ENCODE peak calls at places on chromosomes 16 and 17, in five cellular contexts. One of them, this sample, is unnamed.

GRCh38 chr17:32995416-32995815 is 3.8 kb downstream of the SPACA3 start:
- DNase-seq in HCT116: no peak
- DNase-seq in AG08395: no peak
- DNase-seq in left cardiac atrium: no peak
- DNase-seq in fibroblast of the conjunctiva: no peak
- DNase-seq in this sample: no peak

GRCh38 chr17:40317345-40317873 is 8.4 kb downstream of the RARA start:
- DNase-seq in HCT116: peak; percentile 46
- DNase-seq in AG08395: peak; percentile 64
- DNase-seq in left cardiac atrium: peak; percentile 70
- DNase-seq in fibroblast of the conjunctiva: no peak
- DNase-seq in this sample: no peak

GRCh38 chr17:11996722-11997146 is 541 bp downstream of the ZNF18 start:
- DNase-seq in HCT116: peak; percentile 13
- DNase-seq in AG08395: no peak
- DNase-seq in left cardiac atrium: no peak
- DNase-seq in fibroblast of the conjunctiva: no peak
- DNase-seq in this sample: no peak

GRCh38 chr17:66459811-66460270 is 157.4 kb downstream of the PRKCA start:
- DNase-seq in HCT116: peak; percentile 77
- DNase-seq in AG08395: peak; percentile 93
- DNase-seq in left cardiac atrium: peak; percentile 67
- DNase-seq in fibroblast of the conjunctiva: peak; percentile 99
- DNase-seq in this sample: peak; percentile 63

GRCh38 chr17:45222994-45223540 is 1.4 kb downstream of the FMNL1 start:
- DNase-seq in HCT116: no peak
- DNase-seq in AG08395: no peak
- DNase-seq in left cardiac atrium: no peak
- DNase-seq in fibroblast of the conjunctiva: no peak
- DNase-seq in this sample: peak; percentile 52

GRCh38 chr17:40311575-40311974 is 2.6 kb downstream of the RARA start:
- DNase-seq in HCT116: no peak
- DNase-seq in AG08395: peak; percentile 50
- DNase-seq in left cardiac atrium: peak; percentile 76
- DNase-seq in fibroblast of the conjunctiva: no peak
- DNase-seq in this sample: peak; percentile 81

GRCh38 chr17:7807206-7807605 is 26.8 kb upstream of the KDM6B start:
- DNase-seq in HCT116: no peak
- DNase-seq in AG08395: no peak
- DNase-seq in left cardiac atrium: no peak
- DNase-seq in fibroblast of the conjunctiva: no peak
- DNase-seq in this sample: no peak

GRCh38 chr16:2852731-2853507 is 5.1 kb downstream of the PRSS22 start:
- DNase-seq in HCT116: no peak
- DNase-seq in AG08395: no peak
- DNase-seq in left cardiac atrium: no peak
- DNase-seq in fibroblast of the conjunctiva: no peak
- DNase-seq in this sample: no peak

GRCh38 chr16:86951831-86952598 is 365.2 kb downstream of the C16orf95 start:
- DNase-seq in HCT116: peak; percentile 36
- DNase-seq in AG08395: peak; percentile 89
- DNase-seq in left cardiac atrium: peak; percentile 70
- DNase-seq in fibroblast of the conjunctiva: peak; percentile 97
- DNase-seq in this sample: no peak

GRCh38 chr16:64586756-64587155 is 535.1 kb downstream of the CDH11 start:
- DNase-seq in HCT116: no peak
- DNase-seq in AG08395: no peak
- DNase-seq in left cardiac atrium: no peak
- DNase-seq in fibroblast of the conjunctiva: no peak
- DNase-seq in this sample: no peak

GRCh38 chr17:2805961-2806360 is 9.7 kb downstream of the RAP1GAP2 start:
- DNase-seq in HCT116: no peak
- DNase-seq in AG08395: no peak
- DNase-seq in left cardiac atrium: no peak
- DNase-seq in fibroblast of the conjunctiva: no peak
- DNase-seq in this sample: no peak

GRCh38 chr17:4539025-4539424 is 16.2 kb downstream of the MYBBP1A start:
- DNase-seq in HCT116: no peak
- DNase-seq in AG08395: no peak
- DNase-seq in left cardiac atrium: no peak
- DNase-seq in fibroblast of the conjunctiva: no peak
- DNase-seq in this sample: no peak

GRCh38 chr16:20409398-20410152 is at the start of gene ACSM5:
- DNase-seq in HCT116: no peak
- DNase-seq in AG08395: no peak
- DNase-seq in left cardiac atrium: peak; percentile 60
- DNase-seq in fibroblast of the conjunctiva: no peak
- DNase-seq in this sample: peak; percentile 77

GRCh38 chr17:60747069-60747808 is 69.6 kb downstream of the BCAS3 start:
- DNase-seq in HCT116: no peak
- DNase-seq in AG08395: no peak
- DNase-seq in left cardiac atrium: no peak
- DNase-seq in fibroblast of the conjunctiva: no peak
- DNase-seq in this sample: no peak

GRCh38 chr17:2176484-2177175 is 121.7 kb downstream of the HIC1 start:
- DNase-seq in HCT116: no peak
- DNase-seq in AG08395: no peak
- DNase-seq in left cardiac atrium: no peak
- DNase-seq in fibroblast of the conjunctiva: no peak
- DNase-seq in this sample: no peak

GRCh38 chr16:49921791-49922456 is 66.0 kb upstream of the ZNF423 start:
- DNase-seq in HCT116: peak; percentile 51
- DNase-seq in AG08395: peak; percentile 48
- DNase-seq in left cardiac atrium: peak; percentile 63
- DNase-seq in fibroblast of the conjunctiva: peak; percentile 17
- DNase-seq in this sample: peak; percentile 60

GRCh38 chr17:57783338-57783742 is 38.2 kb upstream of the CCDC182 start:
- DNase-seq in HCT116: peak; percentile 18
- DNase-seq in AG08395: peak; percentile 52
- DNase-seq in left cardiac atrium: peak; percentile 75
- DNase-seq in fibroblast of the conjunctiva: peak; percentile 3
- DNase-seq in this sample: peak; percentile 86

GRCh38 chr17:78991906-78992532 is 12.3 kb upstream of the LGALS3BP start:
- DNase-seq in HCT116: no peak
- DNase-seq in AG08395: no peak
- DNase-seq in left cardiac atrium: no peak
- DNase-seq in fibroblast of the conjunctiva: no peak
- DNase-seq in this sample: no peak

GRCh38 chr16:71708696-71709095 is 15.8 kb downstream of the PHLPP2 start:
- DNase-seq in HCT116: no peak
- DNase-seq in AG08395: no peak
- DNase-seq in left cardiac atrium: no peak
- DNase-seq in fibroblast of the conjunctiva: no peak
- DNase-seq in this sample: no peak

GRCh38 chr16:85200471-85201278 is 88.4 kb upstream of the CIBAR2 start:
- DNase-seq in HCT116: peak; percentile 54
- DNase-seq in AG08395: no peak
- DNase-seq in left cardiac atrium: no peak
- DNase-seq in fibroblast of the conjunctiva: no peak
- DNase-seq in this sample: peak; percentile 22

GRCh38 chr16:82055117-82055516 is 20.1 kb downstream of the HSD17B2 start:
- DNase-seq in HCT116: no peak
- DNase-seq in AG08395: no peak
- DNase-seq in left cardiac atrium: no peak
- DNase-seq in fibroblast of the conjunctiva: no peak
- DNase-seq in this sample: no peak

This sample was measured in Right ventricle myocardium superior.